ENCODE peak calls at places on chromosomes 16 and 17, in seven cellular contexts. T is A549, O is upper lobe of right lung, F is OCI-LY7, P is body of pancreas, X is IMR-90, N is psoas muscle. R is an unnamed sample. For H3K9me3 and H3K4me1, the result is how much of the 10 kb centered on the place peaks cover.

GRCh38 chr17:35094902-35095301 is 24.8 kb downstream of the RAD51D start:
- DNase-seq in N (no peak), O (no peak), T (no peak), F (no peak), P (no peak), X (peak), R (no peak)

GRCh38 chr16:67400901-67401300 is 7.6 kb upstream of the TPPP3 start:
- DNase-seq in P (no peak), N (no peak), O (no peak), X (no peak), T (no peak), F (no peak), R (no peak)

GRCh38 chr17:7835818-7836595 is 2.0 kb downstream of the KDM6B start:
- DNase-seq in X (peak), F (no peak), T (peak), N (peak), P (peak), O (peak), R (peak)

GRCh38 chr16:55695595-55695994 is 39.8 kb downstream of the SLC6A2 start:
- DNase-seq in T (no peak), O (no peak), N (no peak), P (no peak), F (no peak), X (no peak), R (no peak)

GRCh38 chr17:66915204-66915611 is 49.3 kb upstream of the CACNG4 start:
- DNase-seq in P (peak), X (no peak), T (peak), N (no peak), O (no peak), F (no peak), R (peak)

GRCh38 chr16:29645699-29646187 is 17.3 kb upstream of the SPN start:
- DNase-seq in O (no peak), X (no peak), N (no peak), P (no peak), F (peak), T (no peak), R (peak)

GRCh38 chr16:85859818-85860125 is 39.2 kb upstream of the IRF8 start:
- DNase-seq in P (no peak), F (no peak), N (no peak), X (no peak), O (no peak), T (no peak), R (no peak)

GRCh38 chr17:19705771-19706770 is 10.3 kb downstream of the SLC47A2 start:
- DNase-seq in X (no peak), P (no peak), F (no peak), N (no peak), O (no peak), T (no peak), R (no peak)

GRCh38 chr17:7988750-7989178 is 13.7 kb upstream of the GUCY2D start:
- DNase-seq in T (peak), O (no peak), X (peak), F (peak), N (no peak), P (peak), R (peak)

GRCh38 chr17:72110231-72110952 is 10.4 kb upstream of the SOX9 start:
- DNase-seq in N (no peak), P (no peak), T (no peak), O (no peak), F (no peak), X (no peak), R (no peak)

GRCh38 chr17:13922885-13923284 is 146.4 kb upstream of the COX10 start:
- DNase-seq in T (no peak), P (no peak), F (no peak), O (no peak), N (no peak), X (no peak), R (no peak)

GRCh38 chr17:32191306-32191705 is 49.0 kb downstream of the RHOT1 start:
- DNase-seq in N (no peak), O (no peak), P (no peak), T (no peak), F (no peak), X (peak), R (no peak)

GRCh38 chr16:50268352-50268751 is 2.0 kb downstream of the ADCY7 start:
- DNase-seq in O (peak), T (no peak), F (peak), P (no peak), N (no peak), X (no peak), R (no peak)

GRCh38 chr17:81020767-81021497 is 14.0 kb upstream of the BAIAP2 start:
- DNase-seq in F (no peak), P (no peak), O (peak), T (no peak), N (peak), X (peak), R (peak)

GRCh38 chr17:18257268-18257681 is 1.3 kb downstream of the FLII start:
- DNase-seq in X (no peak), P (peak), T (no peak), O (no peak), N (no peak), F (no peak), R (no peak)

GRCh38 chr17:18259621-18260331 is 686 bp upstream of the MIEF2 start:
- DNase-seq in F (no peak), T (no peak), X (peak), O (no peak), P (no peak), N (no peak), R (no peak)

GRCh38 chr17:18256776-18257175 is 1.8 kb downstream of the FLII start:
- DNase-seq in N (no peak), P (no peak), F (no peak), T (no peak), O (no peak), X (no peak), R (no peak)

GRCh38 chr17:18257747-18258355 is 687 bp downstream of the FLII start:
- DNase-seq in O (peak), T (peak), X (peak), P (peak), N (peak), F (peak), R (peak)

DNA sequence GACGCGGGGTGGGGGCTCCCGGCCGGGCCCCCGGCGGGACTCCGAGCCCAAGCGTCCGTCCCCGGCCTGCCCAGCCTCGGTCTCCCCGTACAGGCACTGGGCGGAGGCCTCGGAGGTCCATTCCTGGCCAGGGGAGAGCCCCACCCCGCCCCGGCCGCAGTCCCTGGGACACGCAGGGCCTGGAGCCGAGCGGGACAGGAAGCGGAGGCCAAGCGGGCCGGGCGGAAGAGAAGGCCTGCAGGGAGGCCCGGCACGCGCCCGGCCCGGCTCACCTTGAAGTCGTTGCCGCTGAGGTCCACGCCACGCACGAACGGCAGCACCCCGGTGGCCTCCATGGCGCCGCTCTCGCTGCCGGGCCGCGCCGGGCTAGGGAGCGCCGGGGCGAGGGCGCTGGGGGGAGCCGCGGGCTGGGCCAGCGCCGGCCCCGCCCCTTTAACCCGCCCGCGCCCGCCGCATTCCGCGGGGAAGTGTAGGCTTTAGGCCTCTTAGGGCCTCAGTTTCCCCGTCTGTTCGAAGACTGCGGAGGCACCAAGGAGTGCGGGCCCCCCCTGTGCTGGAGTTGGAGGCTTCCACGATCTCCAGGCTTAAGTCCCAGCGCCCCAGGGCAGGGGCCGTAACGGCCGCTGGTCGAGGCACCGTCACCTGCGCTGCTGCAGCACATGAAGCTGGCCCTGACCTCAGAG is at the start of gene FLII:
- DNase-seq in T (peak), O (no peak), F (peak), X (peak), P (peak), N (no peak), R (peak)
- TF ChIP-seq CTCF in T (no peak), O (no peak), F (no peak), X (no peak), P (no peak), N (no peak), R (no peak)

GRCh38 chr16:28151180-28151579 is 60.6 kb downstream of the XPO6 start:
- DNase-seq in X (no peak), P (no peak), T (no peak), F (no peak), N (no peak), O (no peak), R (no peak)

GRCh38 chr16:28146536-28146935 is 65.2 kb downstream of the XPO6 start:
- DNase-seq in O (no peak), F (no peak), N (no peak), T (no peak), X (no peak), P (no peak), R (no peak)

DNA sequence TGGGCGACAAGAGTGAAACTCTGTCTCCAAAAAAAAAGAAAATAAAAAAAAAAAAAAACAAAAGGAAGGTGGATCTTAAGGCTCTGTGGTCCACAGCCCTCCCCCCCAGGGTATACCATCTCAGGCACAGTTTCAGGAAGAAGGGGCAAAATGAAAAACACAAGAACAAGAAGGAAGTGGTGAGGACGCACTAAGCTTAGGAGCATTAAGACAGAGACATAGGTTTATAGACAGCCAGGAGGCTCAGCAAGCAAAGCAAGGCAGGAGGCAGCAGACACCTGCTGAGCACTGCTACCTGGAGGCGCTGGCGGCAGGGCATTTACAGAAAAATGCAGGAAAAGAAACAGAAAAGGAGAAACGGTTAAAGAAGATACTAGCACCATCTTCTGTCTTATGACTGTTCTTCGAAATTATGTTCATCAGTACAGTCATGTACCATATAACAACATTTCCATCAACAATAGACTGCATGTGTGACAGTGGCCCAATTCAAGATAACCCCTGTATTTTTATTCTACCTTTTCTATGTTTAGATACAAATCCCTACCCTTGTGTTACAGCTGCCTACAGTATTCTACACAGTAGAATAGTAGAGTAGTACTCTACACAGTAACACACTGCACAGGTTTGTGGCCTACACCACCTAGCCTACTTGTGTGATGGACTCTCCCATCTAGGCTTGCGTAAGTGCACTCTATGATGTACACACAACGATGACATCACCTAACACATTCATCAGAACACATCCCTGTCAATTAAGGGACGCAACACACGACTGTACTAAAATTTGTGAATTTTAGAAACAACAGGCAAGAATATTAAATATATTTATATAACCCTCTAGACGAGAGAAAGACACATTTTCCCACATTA is 62.5 kb downstream of the XPO6 start:
- DNase-seq in T (no peak), F (no peak), X (peak), N (no peak), O (no peak), P (no peak), R (no peak)
- H3K9me3 ChIP-seq in T (under half), F (under half), X (under half), N (under half), O (under half), P (under half), R (under half)

GRCh38 chr16:65523258-65523950 is 401.5 kb upstream of the CDH11 start:
- DNase-seq in N (no peak), T (no peak), P (no peak), O (no peak), X (no peak), F (no peak), R (no peak)

GRCh38 chr16:65524997-65525396 is 403.1 kb upstream of the CDH11 start:
- DNase-seq in T (no peak), P (no peak), X (peak), O (no peak), N (no peak), F (no peak), R (no peak)

GRCh38 chr16:65521685-65522338 is 399.9 kb upstream of the CDH11 start:
- DNase-seq in N (no peak), T (no peak), O (no peak), X (no peak), F (no peak), P (no peak), R (no peak)

GRCh38 chr16:65524231-65524630 is 402.4 kb upstream of the CDH11 start:
- DNase-seq in O (no peak), P (no peak), X (no peak), N (no peak), T (no peak), F (no peak), R (no peak)

GRCh38 chr16:65522412-65522811 is 400.5 kb upstream of the CDH11 start:
- DNase-seq in F (no peak), O (no peak), X (no peak), N (no peak), P (no peak), T (no peak), R (no peak)
- H3K4me1 ChIP-seq in F (under half), O (under half), X (under half), N (under half), P (under half), T (under half), R (under half)

GRCh38 chr17:3043737-3044365 is 19.6 kb downstream of the OR1D5 start:
- DNase-seq in N (no peak), X (no peak), T (no peak), F (peak), P (no peak), O (peak), R (peak)

GRCh38 chr17:3037259-3037658 is 26.1 kb downstream of the OR1D5 start:
- DNase-seq in X (no peak), O (no peak), N (no peak), F (no peak), T (no peak), P (no peak), R (no peak)

GRCh38 chr17:3039748-3040147 is 23.7 kb downstream of the OR1D5 start:
- DNase-seq in F (no peak), X (peak), P (no peak), T (no peak), O (no peak), N (no peak), R (no peak)

GRCh38 chr17:3038941-3039340 is 24.5 kb downstream of the OR1D5 start:
- DNase-seq in T (no peak), X (no peak), F (no peak), N (no peak), O (peak), P (no peak), R (no peak)

GRCh38 chr17:3040882-3041281 is 22.5 kb downstream of the OR1D5 start:
- DNase-seq in O (peak), F (no peak), N (no peak), X (no peak), P (no peak), T (no peak), R (no peak)
- TF ChIP-seq CTCF in O (no peak), F (no peak), N (no peak), X (no peak), P (no peak), T (no peak), R (no peak)

DNA sequence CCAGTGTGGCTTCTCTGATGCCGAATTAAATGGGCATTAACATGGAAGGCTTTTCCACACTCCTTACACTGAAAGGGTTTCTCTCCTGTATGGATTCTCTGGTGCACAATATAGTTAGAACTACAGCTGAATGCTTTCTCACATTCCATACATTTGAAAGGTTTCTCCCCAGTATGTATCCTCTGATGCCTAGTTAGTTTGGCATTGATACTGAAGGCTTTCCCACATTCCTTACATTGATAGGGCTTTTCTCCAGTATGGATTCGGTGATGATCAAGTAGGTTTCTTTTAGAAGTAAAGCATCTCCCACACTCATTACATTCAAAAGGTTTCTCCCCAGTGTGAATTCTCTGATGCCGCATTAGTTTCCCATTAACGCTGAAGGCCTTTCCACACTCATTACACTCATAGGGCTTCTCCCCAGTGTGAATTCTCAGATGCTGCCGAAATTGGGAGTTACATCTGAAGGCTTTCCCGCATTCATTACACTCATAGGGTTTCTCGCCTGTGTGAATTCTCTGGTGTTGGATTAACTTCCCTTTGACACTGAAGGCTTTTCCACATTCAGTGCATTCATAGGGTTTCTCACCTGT is 6.5 kb upstream of the TLE7 start:
- DNase-seq in F (no peak), N (no peak), X (no peak), O (no peak), T (no peak), P (no peak), R (no peak)
- H3K9me3 ChIP-seq in F (under half), N (half or more), X (half or more), O (half or more), T (half or more), P (under half), R (under half)

DNA sequence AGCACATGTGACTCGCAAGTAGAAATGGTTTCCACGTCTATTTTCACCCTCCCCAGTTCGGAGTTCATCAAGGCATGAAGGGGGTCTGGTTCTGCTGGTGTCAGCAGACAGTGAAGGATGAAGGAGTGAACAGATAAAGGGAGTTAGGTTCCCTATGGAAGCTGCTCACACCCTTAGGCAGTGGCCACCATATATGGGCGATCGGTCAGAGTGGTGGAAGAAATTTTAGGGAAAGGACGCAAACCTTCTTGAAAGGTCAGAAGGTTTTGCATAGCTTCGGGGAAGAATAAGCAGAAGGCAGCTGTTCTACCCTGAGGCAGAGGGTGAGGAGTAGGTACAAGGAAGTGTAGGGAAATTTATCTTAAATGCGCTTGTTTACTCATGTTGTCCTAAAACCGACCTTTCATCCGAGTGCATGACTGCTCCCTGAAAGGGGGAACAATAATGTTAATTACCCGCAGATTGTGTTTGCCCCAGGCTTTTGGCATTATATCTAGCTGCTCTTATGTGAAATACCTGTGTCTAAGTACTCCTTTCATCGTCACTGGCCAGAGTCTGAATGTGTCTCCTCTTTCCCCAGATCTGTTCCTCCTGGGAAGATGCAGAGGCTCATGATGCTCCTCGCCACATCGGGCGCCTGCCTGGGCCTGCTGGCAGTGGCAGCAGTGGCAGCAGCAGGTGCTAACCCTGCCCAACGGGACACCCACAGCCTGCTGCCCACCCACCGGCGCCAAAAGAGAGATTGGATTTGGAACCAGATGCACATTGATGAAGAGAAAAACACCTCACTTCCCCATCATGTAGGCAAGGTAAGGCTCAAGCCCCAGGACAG is 12.5 kb downstream of the CDH5 start:
- DNase-seq in T (no peak), P (no peak), N (no peak), F (no peak), X (no peak), O (no peak), R (no peak)
- H3K4me1 ChIP-seq in T (under half), P (under half), N (under half), F (under half), X (under half), O (under half), R (under half)

DNA sequence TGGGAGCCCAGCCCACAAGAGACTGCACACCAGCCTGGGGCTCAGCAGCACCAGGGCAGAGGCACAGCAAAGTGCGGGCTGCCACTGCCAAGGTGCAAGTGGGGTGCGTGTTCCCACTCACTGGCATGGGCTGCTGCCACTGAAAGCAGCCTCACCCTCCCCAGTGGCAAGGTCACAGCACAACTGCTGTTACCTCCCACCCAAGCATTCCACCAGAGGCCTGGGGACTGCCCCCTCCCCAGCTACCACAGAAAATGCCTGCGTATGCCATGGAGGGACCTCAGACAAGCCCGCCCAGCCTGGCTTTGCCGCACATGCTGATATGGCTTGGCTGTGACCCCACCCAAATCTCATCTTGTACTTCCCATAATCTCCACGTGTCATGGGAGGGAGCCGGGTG is 33.1 kb downstream of the MEAK7 start:
- DNase-seq in T (no peak), N (no peak), O (peak), P (no peak), F (no peak), X (no peak), R (no peak)
- TF ChIP-seq CTCF in T (no peak), N (no peak), O (no peak), P (no peak), F (no peak), X (no peak), R (no peak)

GRCh38 chr17:38867179-38867994 is 2.5 kb upstream of the LASP1 start:
- DNase-seq in X (peak), F (peak), O (no peak), T (peak), P (peak), N (peak), R (peak)

GRCh38 chr17:38868095-38868967 is 1.5 kb upstream of the LASP1 start:
- DNase-seq in P (peak), O (no peak), X (peak), F (peak), T (peak), N (peak), R (no peak)

GRCh38 chr17:38868968-38869646 is 751 bp upstream of the LASP1 start:
- DNase-seq in O (peak), P (peak), X (peak), N (peak), F (peak), T (peak), R (peak)

GRCh38 chr17:38861399-38861843 is 7.9 kb upstream of the RPL23 start:
- DNase-seq in X (no peak), F (peak), T (peak), P (no peak), N (no peak), O (no peak), R (peak)

GRCh38 chr17:38864636-38865398 is 5.0 kb upstream of the LASP1 start:
- DNase-seq in X (peak), T (no peak), O (no peak), F (no peak), P (no peak), N (no peak), R (peak)
- H3K9me3 ChIP-seq in X (under half), T (under half), O (under half), F (under half), P (under half), N (under half), R (under half)

R was measured in BE2C.